ENCODE peak calls at places on chromosomes 3 and 15, in eight cellular contexts. R is KG1; F is T-helper 9 cell; Q is NCI-H748 treated with DMSO at 0.1 percent for 48 hours; E is SHP77 treated with DMSO at 0.1 percent for 48 hours; Y is activated CD4-positive, alpha-beta T cell treated with anti-CD3 and anti-CD28 coated beads for 48 hours; T is Kasumi-1; J is breast epithelium. G is an unnamed sample.

GRCh38 chr3:120113128-120114116 is 19.2 kb upstream of the GSK3B start:
- DNase-seq in R (no peak), F (no peak), Q (no peak), E (no peak), Y (no peak), T (no peak), J (no peak), G (peak; percentile 55)

GRCh38 chr15:26901036-26901435 is 34.2 kb downstream of the GABRA5 start:
- DNase-seq in R (no peak), F (no peak), Q (no peak), E (no peak), Y (no peak), T (no peak), J (no peak), G (no peak)

GRCh38 chr15:58755956-58756355 is 6.4 kb upstream of the ADAM10 start:
- DNase-seq in R (no peak), F (no peak), Q (no peak), E (no peak), Y (no peak), T (no peak), J (no peak), G (peak; percentile 36)

GRCh38 chr15:37229855-37230254 is 129.5 kb upstream of the MEIS2 start:
- DNase-seq in R (no peak), F (no peak), Q (no peak), E (no peak), Y (no peak), T (no peak), J (no peak), G (no peak)

GRCh38 chr15:42796955-42797779 is 60.2 kb upstream of the CDAN1 start:
- DNase-seq in R (no peak), F (no peak), Q (no peak), E (no peak), Y (no peak), T (no peak), J (no peak), G (peak; percentile 26)

GRCh38 chr3:55587476-55587875 is 100.4 kb upstream of the WNT5A start:
- DNase-seq in R (no peak), F (no peak), Q (no peak), E (no peak), Y (no peak), T (no peak), J (no peak), G (peak; percentile 52)

GRCh38 chr3:49098429-49098828 is 4.6 kb upstream of the QRICH1 start:
- DNase-seq in R (no peak), F (no peak), Q (no peak), E (peak; percentile 96), Y (no peak), T (no peak), J (no peak), G (peak; percentile 44)

GRCh38 chr15:49610166-49610918 is 10.3 kb downstream of the FAM227B start:
- DNase-seq in R (no peak), F (no peak), Q (no peak), E (no peak), Y (no peak), T (no peak), J (no peak), G (no peak)

GRCh38 chr3:193780810-193781472 is 187.9 kb downstream of the OPA1 start:
- DNase-seq in R (peak; percentile 42), F (no peak), Q (peak; percentile 4), E (no peak), Y (peak; percentile 40), T (peak; percentile 67), J (peak; percentile 71), G (peak; percentile 71)

GRCh38 chr3:123899300-123899865 is 15.3 kb upstream of the MYLK start:
- DNase-seq in R (no peak), F (no peak), Q (no peak), E (no peak), Y (no peak), T (no peak), J (no peak), G (no peak)

GRCh38 chr3:99755831-99756230 is 61.8 kb upstream of the CMSS1 start:
- DNase-seq in R (no peak), F (no peak), Q (no peak), E (no peak), Y (no peak), T (no peak), J (no peak), G (no peak)

GRCh38 chr3:108315767-108316301 is 19.5 kb downstream of the HHLA2 start:
- DNase-seq in R (no peak), F (no peak), Q (no peak), E (no peak), Y (no peak), T (no peak), J (no peak), G (no peak)

GRCh38 chr3:76011121-76011520 is 225.8 kb upstream of the ZNF717 start:
- DNase-seq in R (no peak), F (no peak), Q (no peak), E (no peak), Y (no peak), T (no peak), J (no peak), G (no peak)

GRCh38 chr3:65128346-65128745 is 440.5 kb upstream of the ADAMTS9 start:
- DNase-seq in R (no peak), F (no peak), Q (no peak), E (no peak), Y (no peak), T (no peak), J (no peak), G (peak; percentile 19)

GRCh38 chr3:155232605-155233004 is 60.9 kb downstream of the STRIT1 start:
- DNase-seq in R (no peak), F (no peak), Q (no peak), E (no peak), Y (no peak), T (no peak), J (no peak), G (peak; percentile 88)

GRCh38 chr3:15708882-15709677 is 88.7 kb downstream of the ANKRD28 start:
- DNase-seq in R (no peak), F (no peak), Q (no peak), E (no peak), Y (no peak), T (peak; percentile 43), J (no peak), G (peak; percentile 71)

GRCh38 chr3:163438760-163439159 is 1639.5 kb downstream of the SI start:
- DNase-seq in R (no peak), F (no peak), Q (no peak), E (no peak), Y (no peak), T (no peak), J (no peak), G (peak; percentile 0)

GRCh38 chr3:46708401-46709146 is 7.4 kb downstream of the TMIE start:
- DNase-seq in R (no peak), F (no peak), Q (no peak), E (no peak), Y (no peak), T (no peak), J (peak; percentile 37), G (no peak)

GRCh38 chr15:52257734-52258062 is 37.9 kb downstream of the MYO5C start:
- DNase-seq in R (no peak), F (no peak), Q (no peak), E (no peak), Y (no peak), T (no peak), J (no peak), G (peak; percentile 57)